ENCODE peak calls at places on chromosome 11, in four cellular contexts. F is spleen, B is AG04450, J is heart right ventricle. Y is an unnamed sample.

GRCh38 chr11:63889344-63889743 is 27.6 kb downstream of the RCOR2 start:
- DNase-seq in F (no peak), B (no peak), J (no peak), Y (no peak)

GRCh38 chr11:94731921-94732601 is 36.1 kb upstream of the AMOTL1 start:
- DNase-seq in F (no peak), B (peak), J (no peak), Y (peak)

GRCh38 chr11:112132737-112133136 is 31.2 kb downstream of the IL18 start:
- DNase-seq in F (no peak), B (no peak), J (no peak), Y (no peak)

GRCh38 chr11:1652778-1653540 is 23.4 kb downstream of the KRTAP5-5 start:
- DNase-seq in F (peak), B (peak), J (peak), Y (peak)

GRCh38 chr11:31045335-31045734 is 324.2 kb downstream of the DCDC1 start:
- DNase-seq in F (no peak), B (no peak), J (no peak), Y (no peak)

GRCh38 chr11:63940786-63941185 is 2.0 kb downstream of the NAA40 start:
- DNase-seq in F (no peak), B (no peak), J (no peak), Y (no peak)

GRCh38 chr11:62133328-62134065 is 9.7 kb downstream of the INCENP start:
- DNase-seq in F (no peak), B (no peak), J (no peak), Y (no peak)

GRCh38 chr11:133921026-133921425 is 35.7 kb downstream of the IGSF9B start:
- DNase-seq in F (no peak), B (no peak), J (no peak), Y (no peak)

GRCh38 chr11:127627629-127628462 is 627.3 kb upstream of the KIRREL3 start:
- DNase-seq in F (no peak), B (no peak), J (no peak), Y (no peak)

GRCh38 chr11:68460741-68461283 is at the start of gene PPP6R3:
- DNase-seq in F (peak), B (no peak), J (no peak), Y (no peak)

GRCh38 chr11:73100578-73100977 is 41.5 kb downstream of the FCHSD2 start:
- DNase-seq in F (no peak), B (no peak), J (no peak), Y (no peak)

GRCh38 chr11:17273668-17274321 is 2.7 kb upstream of the NUCB2 start:
- DNase-seq in F (no peak), B (no peak), J (no peak), Y (no peak)

GRCh38 chr11:121520243-121521144 is 67.7 kb upstream of the SORL1-AS1 start:
- DNase-seq in F (no peak), B (peak), J (no peak), Y (no peak)

GRCh38 chr11:124832571-124832970 is 32.4 kb upstream of the MSANTD2 start:
- DNase-seq in F (no peak), B (no peak), J (no peak), Y (no peak)

GRCh38 chr11:63246045-63246444 is 2.6 kb upstream of the SLC22A25 start:
- DNase-seq in F (no peak), B (no peak), J (no peak), Y (no peak)

GRCh38 chr11:107025673-107026072 is 7.4 kb upstream of the GUCY1A2 start:
- DNase-seq in F (no peak), B (no peak), J (no peak), Y (no peak)

GRCh38 chr11:125166347-125166841 is 1.8 kb downstream of the PKNOX2 start:
- DNase-seq in F (no peak), B (no peak), J (peak), Y (no peak)

GRCh38 chr11:93169950-93170561 is 27.7 kb downstream of the SLC36A4 start:
- DNase-seq in F (no peak), B (peak), J (no peak), Y (no peak)

GRCh38 chr11:33916736-33917135 is 24.9 kb upstream of the LMO2 start:
- DNase-seq in F (no peak), B (no peak), J (no peak), Y (no peak)

GRCh38 chr11:127338380-127339259 is 338.1 kb upstream of the KIRREL3 start:
- DNase-seq in F (no peak), B (no peak), J (no peak), Y (no peak)

GRCh38 chr11:107816028-107816427 is 42.6 kb downstream of the SLC35F2 start:
- DNase-seq in F (no peak), B (no peak), J (no peak), Y (no peak)

GRCh38 chr11:92762175-92762574 is 207.3 kb upstream of the MTNR1B start:
- DNase-seq in F (no peak), B (no peak), J (no peak), Y (no peak)

GRCh38 chr11:63572026-63572688 is 9.0 kb upstream of the PLAAT2 start:
- DNase-seq in F (no peak), B (no peak), J (no peak), Y (no peak)

GRCh38 chr11:2926611-2927492 is 2.4 kb downstream of the PHLDA2 start:
- DNase-seq in F (peak), B (no peak), J (no peak), Y (no peak)

GRCh38 chr11:77560605-77561004 is 29.1 kb upstream of the AQP11 start:
- DNase-seq in F (no peak), B (peak), J (no peak), Y (no peak)

GRCh38 chr11:1767399-1768140 is 3.8 kb upstream of the CTSD start:
- DNase-seq in F (peak), B (no peak), J (no peak), Y (no peak)

GRCh38 chr11:10930961-10931760 is 73.3 kb upstream of the ZBED5 start:
- DNase-seq in F (peak), B (peak), J (peak), Y (peak)

GRCh38 chr11:77400775-77401469 is 73.0 kb downstream of the PAK1 start:
- DNase-seq in F (no peak), B (no peak), J (no peak), Y (no peak)

GRCh38 chr11:131695889-131696429 is 325.5 kb downstream of the NTM start:
- DNase-seq in F (no peak), B (no peak), J (no peak), Y (no peak)

GRCh38 chr11:27865105-27865504 is 164.8 kb upstream of the BDNF start:
- DNase-seq in F (no peak), B (no peak), J (no peak), Y (no peak)

DNA sequence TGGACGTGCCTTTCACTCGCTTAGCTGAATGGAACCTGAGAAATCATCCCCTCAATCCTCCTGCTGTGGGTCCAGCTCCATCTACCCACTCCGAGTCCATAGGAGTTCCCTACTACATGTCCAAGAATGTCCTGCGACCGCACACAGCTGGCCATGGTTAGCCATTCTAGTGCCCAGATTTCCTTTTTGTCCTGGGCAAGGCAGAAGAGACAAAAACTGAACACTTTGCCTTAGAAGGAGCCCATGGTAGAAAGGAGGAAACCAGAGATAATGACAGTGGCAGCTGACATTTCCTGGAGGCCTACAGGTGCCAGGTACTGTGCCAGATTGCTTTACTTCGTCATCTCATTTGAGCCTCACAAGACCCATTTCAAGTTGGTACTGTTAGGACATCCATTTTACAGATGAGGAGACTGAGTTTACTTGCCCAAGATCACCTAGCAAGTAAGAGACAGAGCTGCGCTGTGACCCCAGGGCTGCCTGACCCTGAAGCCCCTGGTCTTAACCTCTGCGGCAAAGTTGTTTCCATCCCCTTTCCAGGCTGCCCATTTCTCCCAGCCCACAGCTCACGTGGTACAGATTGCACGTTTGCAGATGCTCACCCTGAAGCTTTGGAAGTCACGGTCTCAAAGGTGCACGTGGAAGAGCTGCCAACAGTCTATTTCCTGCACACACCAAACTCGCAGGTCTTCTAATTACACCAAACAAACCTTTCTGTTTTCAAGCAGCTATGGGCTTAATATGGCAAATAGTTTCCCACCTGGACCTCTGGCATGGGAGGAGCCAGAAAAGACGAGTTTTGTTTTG is 112.7 kb downstream of the ZBTB16 start:
- DNase-seq in F (no peak), B (no peak), J (no peak), Y (no peak)
- H3K27ac ChIP-seq in F (peak), B (no peak), J (peak), Y (no peak)

GRCh38 chr11:126214446-126215240 is 3.1 kb downstream of the FAM118B start:
- DNase-seq in F (no peak), B (no peak), J (no peak), Y (no peak)
- H3K27ac ChIP-seq in F (no peak), B (no peak), J (no peak), Y (no peak)

DNA sequence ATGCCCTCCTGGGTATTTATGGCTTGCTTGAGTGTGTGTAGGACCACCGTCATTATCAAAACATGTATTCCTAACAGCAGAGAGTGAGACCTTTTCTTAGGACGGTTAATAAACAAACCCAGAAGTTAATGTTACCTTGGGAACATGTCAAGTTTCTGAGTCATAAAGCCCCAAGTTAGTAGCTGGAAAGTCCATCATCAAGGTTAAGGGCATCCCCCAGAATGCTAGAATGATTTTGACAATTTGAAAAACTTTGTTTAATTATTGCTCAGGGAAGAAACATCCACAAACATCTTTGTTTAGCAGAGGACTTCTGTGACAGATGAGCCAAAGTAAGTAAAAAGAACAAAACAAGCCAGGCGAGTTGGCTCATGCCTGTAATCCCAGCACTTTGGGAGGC is 20.0 kb downstream of the CAVIN3 start:
- DNase-seq in F (no peak), B (no peak), J (no peak), Y (no peak)
- H3K27ac ChIP-seq in F (no peak), B (no peak), J (no peak), Y (no peak)

DNA sequence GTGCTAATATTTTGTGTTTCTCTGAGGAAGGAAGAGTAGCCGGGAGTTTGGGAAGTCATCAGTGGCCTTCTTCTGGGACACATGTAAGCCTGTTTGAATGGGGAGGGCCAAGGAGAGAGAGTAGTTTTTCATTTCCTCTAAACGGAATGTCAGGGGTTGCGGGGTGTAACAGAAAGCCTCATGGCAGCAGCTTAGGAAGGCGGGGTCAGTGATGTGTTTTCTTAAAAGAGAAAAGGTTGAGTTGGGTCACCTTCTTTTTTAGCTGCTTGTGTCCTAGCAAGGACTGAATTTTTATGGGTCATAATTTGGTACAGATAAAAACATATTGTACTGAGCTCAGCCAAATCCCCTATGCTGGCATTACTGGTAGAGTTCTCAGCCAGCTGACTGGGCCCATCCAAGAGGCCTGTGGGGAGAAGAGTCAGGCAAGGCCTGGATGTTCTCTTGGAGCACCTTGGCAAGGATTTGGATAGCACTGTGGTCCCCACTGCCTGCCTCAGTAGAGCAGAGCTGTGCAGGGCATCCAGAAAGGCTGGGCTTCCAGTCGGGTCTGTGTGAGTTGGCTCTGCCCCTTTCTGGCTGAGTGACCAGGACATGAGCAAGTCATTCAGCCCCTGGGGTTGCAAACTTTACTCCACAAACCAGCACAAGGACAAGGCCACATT is 29.4 kb upstream of the NAV2 start:
- DNase-seq in F (no peak), B (no peak), J (peak), Y (no peak)
- H3K27ac ChIP-seq in F (no peak), B (no peak), J (peak), Y (no peak)

GRCh38 chr11:103234974-103235373 is 125.7 kb downstream of the DYNC2H1 start:
- DNase-seq in F (no peak), B (peak), J (no peak), Y (no peak)
- H3K27ac ChIP-seq in F (no peak), B (no peak), J (no peak), Y (no peak)

GRCh38 chr11:115939726-115940421 is 435.7 kb upstream of the CADM1 start:
- DNase-seq in F (no peak), B (no peak), J (no peak), Y (no peak)
- H3K27ac ChIP-seq in F (no peak), B (peak), J (no peak), Y (no peak)

GRCh38 chr11:87437133-87437843 is 399.6 kb downstream of the TMEM135 start:
- DNase-seq in F (no peak), B (no peak), J (no peak), Y (no peak)
- H3K27ac ChIP-seq in F (no peak), B (no peak), J (no peak), Y (no peak)

Y was measured in WERI-Rb-1.